ENCODE peak calls at places on chromosomes 7 and 10, in five cellular contexts. Y, A, J, Q and Z are unnamed samples.

GRCh38 chr7:44587843-44588711 is 6.0 kb upstream of the TMED4 start:
- DNase-seq in Y (no peak), A (peak; percentile 74), J (no peak), Q (peak; percentile 48), Z (no peak)

GRCh38 chr10:5832946-5833345 is 19.7 kb upstream of the GDI2 start:
- DNase-seq in Y (no peak), A (peak; percentile 61), J (no peak), Q (no peak), Z (no peak)

GRCh38 chr10:77846718-77847311 is 79.7 kb downstream of the DLG5 start:
- DNase-seq in Y (peak; percentile 88), A (peak; percentile 45), J (peak; percentile 51), Q (peak; percentile 11), Z (peak; percentile 46)

GRCh38 chr7:39353615-39354376 is 212.4 kb upstream of the YAE1 start:
- DNase-seq in Y (peak; percentile 20), A (no peak), J (no peak), Q (no peak), Z (no peak)

GRCh38 chr10:29588640-29589421 is 45.9 kb downstream of the SVIL start:
- DNase-seq in Y (no peak), A (peak; percentile 88), J (no peak), Q (no peak), Z (no peak)

GRCh38 chr10:52818019-52818418 is 45.4 kb upstream of the MBL2 start:
- DNase-seq in Y (no peak), A (peak; percentile 64), J (no peak), Q (no peak), Z (no peak)

GRCh38 chr7:151608031-151608551 is 88.4 kb upstream of the RHEB start:
- DNase-seq in Y (no peak), A (peak; percentile 76), J (no peak), Q (no peak), Z (no peak)

GRCh38 chr10:50538473-50539398 is 85.0 kb downstream of the SGMS1 start:
- DNase-seq in Y (peak; percentile 25), A (no peak), J (no peak), Q (no peak), Z (no peak)

GRCh38 chr10:117632406-117632805 is 89.9 kb downstream of the EMX2 start:
- DNase-seq in Y (no peak), A (no peak), J (no peak), Q (no peak), Z (no peak)

GRCh38 chr7:145031162-145031561 is 195.3 kb upstream of the TPK1 start:
- DNase-seq in Y (no peak), A (no peak), J (no peak), Q (no peak), Z (no peak)

GRCh38 chr7:101622609-101623178 is 6.4 kb downstream of the MYL10 start:
- DNase-seq in Y (no peak), A (no peak), J (no peak), Q (no peak), Z (no peak)